ENCODE peak calls at places on chromosomes 16 and 17, in nine cellular contexts. K is central memory CD8-positive, alpha-beta T cell; F is NCI-H2081; M is osteocyte; O is A172; S is right cardiac atrium; U is GM04504; E is stimulated activated CD8-positive, alpha-beta memory T cell treated with anti-CD3 and anti-CD28 coated beads, Interleukin-15, amount 100 ng/mL, for 48 hours; C is NCI-H1436. H is an unnamed sample.
A peak's percentile ranks its signal among the peaks of the same experiment; 100 is the strongest.

GRCh38 chr17:6393368-6393952 is 41.5 kb downstream of the AIPL1 start:
- DNase-seq in K (no peak), F (peak; percentile 12), M (no peak), O (no peak), S (no peak), U (no peak), E (no peak), C (peak; percentile 66), H (no peak)

GRCh38 chr16:57023541-57024249 is 34.3 kb downstream of the NLRC5 start:
- DNase-seq in K (peak; percentile 68), F (no peak), M (no peak), O (no peak), S (no peak), U (no peak), E (peak; percentile 53), C (no peak), H (no peak)

GRCh38 chr17:8118769-8119574 is 658 bp upstream of the ALOXE3 start:
- DNase-seq in K (peak; percentile 76), F (peak; percentile 79), M (peak; percentile 96), O (peak; percentile 88), S (peak; percentile 89), U (peak; percentile 35), E (peak; percentile 81), C (peak; percentile 84), H (peak; percentile 93)

GRCh38 chr17:45809484-45809883 is 25.4 kb downstream of the CRHR1 start:
- DNase-seq in K (no peak), F (no peak), M (no peak), O (peak; percentile 14), S (no peak), U (no peak), E (no peak), C (no peak), H (no peak)

GRCh38 chr16:82735696-82736095 is 108.9 kb downstream of the CDH13 start:
- DNase-seq in K (no peak), F (no peak), M (no peak), O (no peak), S (no peak), U (no peak), E (no peak), C (no peak), H (no peak)

GRCh38 chr17:44792276-44792675 is 33.5 kb downstream of the ADAM11 start:
- DNase-seq in K (no peak), F (no peak), M (no peak), O (peak; percentile 69), S (no peak), U (no peak), E (no peak), C (no peak), H (no peak)

GRCh38 chr16:84367750-84368320 is 503 bp upstream of the ATP2C2 start:
- DNase-seq in K (no peak), F (peak; percentile 17), M (no peak), O (no peak), S (no peak), U (no peak), E (no peak), C (no peak), H (no peak)

GRCh38 chr17:57682667-57683066 is 62.4 kb downstream of the CCDC182 start:
- DNase-seq in K (no peak), F (no peak), M (peak; percentile 74), O (no peak), S (no peak), U (no peak), E (no peak), C (no peak), H (no peak)

GRCh38 chr17:40290629-40291296 is 3.1 kb downstream of the CDC6 start:
- DNase-seq in K (no peak), F (peak; percentile 70), M (no peak), O (peak; percentile 84), S (no peak), U (peak; percentile 84), E (no peak), C (peak; percentile 49), H (peak; percentile 44)

GRCh38 chr17:78238823-78239488 is 7.5 kb downstream of the TMEM235 start:
- DNase-seq in K (no peak), F (no peak), M (no peak), O (no peak), S (no peak), U (no peak), E (no peak), C (no peak), H (no peak)

GRCh38 chr16:53753431-53753830 is 49.5 kb downstream of the FTO start:
- DNase-seq in K (no peak), F (no peak), M (no peak), O (no peak), S (no peak), U (no peak), E (no peak), C (no peak), H (no peak)

GRCh38 chr16:734208-734980 is 6.4 kb downstream of the CIAO3 start:
- DNase-seq in K (no peak), F (no peak), M (peak; percentile 82), O (no peak), S (no peak), U (no peak), E (no peak), C (no peak), H (no peak)

GRCh38 chr17:53932386-53932785 is 109.7 kb downstream of the KIF2B start:
- DNase-seq in K (no peak), F (no peak), M (no peak), O (no peak), S (no peak), U (no peak), E (no peak), C (no peak), H (peak; percentile 3)

GRCh38 chr17:3511841-3512511 is 36.2 kb downstream of the ASPA start:
- DNase-seq in K (no peak), F (no peak), M (peak; percentile 57), O (no peak), S (no peak), U (peak; percentile 22), E (no peak), C (no peak), H (no peak)

GRCh38 chr17:48597775-48598631 is 4.4 kb upstream of the HOXB5 start:
- DNase-seq in K (no peak), F (no peak), M (no peak), O (peak; percentile 91), S (peak; percentile 46), U (peak; percentile 91), E (no peak), C (no peak), H (peak; percentile 88)

GRCh38 chr16:66740010-66740409 is 11.4 kb downstream of the DYNC1LI2 start:
- DNase-seq in K (no peak), F (no peak), M (no peak), O (peak; percentile 30), S (no peak), U (no peak), E (no peak), C (no peak), H (no peak)

GRCh38 chr16:77585379-77585778 is 136.9 kb upstream of the NUDT7 start:
- DNase-seq in K (no peak), F (no peak), M (no peak), O (peak; percentile 88), S (no peak), U (no peak), E (no peak), C (no peak), H (no peak)

H was measured in MG63.